ENCODE peak calls at places on chromosomes 7 and 10, in six cellular contexts. One of them, this sample, is unnamed.

GRCh38 chr10:132183046-132183445 is 3.7 kb upstream of the DPYSL4 start:
- DNase-seq in pons: peak; percentile 48
- DNase-seq in osteocyte: no peak
- DNase-seq in activated T-helper 1 cell treated with Interleukin-2 at 50 U/mL for 16 hours: no peak
- DNase-seq in activated CD8-positive, alpha-beta memory T cell treated with anti-CD3 and anti-CD28 coated beads, Interleukin-2, amount 10 ng/mL, durations not matched to agents 7 days and 5 days: no peak
- DNase-seq in stimulated activated CD4-positive, alpha-beta T cell treated with anti-CD3 and anti-CD28 coated beads, Interleukin-4, amount 100 ng/mL, for 24 hours: no peak
- DNase-seq in this sample: no peak

GRCh38 chr10:114876602-114877300 is 55.2 kb downstream of the FHIP2A start:
- DNase-seq in pons: peak; percentile 39
- DNase-seq in osteocyte: peak; percentile 90
- DNase-seq in activated T-helper 1 cell treated with Interleukin-2 at 50 U/mL for 16 hours: no peak
- DNase-seq in activated CD8-positive, alpha-beta memory T cell treated with anti-CD3 and anti-CD28 coated beads, Interleukin-2, amount 10 ng/mL, durations not matched to agents 7 days and 5 days: peak; percentile 71
- DNase-seq in stimulated activated CD4-positive, alpha-beta T cell treated with anti-CD3 and anti-CD28 coated beads, Interleukin-4, amount 100 ng/mL, for 24 hours: peak; percentile 25
- DNase-seq in this sample: peak; percentile 48

GRCh38 chr7:154171422-154171821 is 119.2 kb downstream of the DPP6 start:
- DNase-seq in pons: no peak
- DNase-seq in osteocyte: no peak
- DNase-seq in activated T-helper 1 cell treated with Interleukin-2 at 50 U/mL for 16 hours: no peak
- DNase-seq in activated CD8-positive, alpha-beta memory T cell treated with anti-CD3 and anti-CD28 coated beads, Interleukin-2, amount 10 ng/mL, durations not matched to agents 7 days and 5 days: no peak
- DNase-seq in stimulated activated CD4-positive, alpha-beta T cell treated with anti-CD3 and anti-CD28 coated beads, Interleukin-4, amount 100 ng/mL, for 24 hours: no peak
- DNase-seq in this sample: no peak

GRCh38 chr10:132509506-132510173 is 27.9 kb upstream of the INPP5A start:
- DNase-seq in pons: no peak
- DNase-seq in osteocyte: no peak
- DNase-seq in activated T-helper 1 cell treated with Interleukin-2 at 50 U/mL for 16 hours: no peak
- DNase-seq in activated CD8-positive, alpha-beta memory T cell treated with anti-CD3 and anti-CD28 coated beads, Interleukin-2, amount 10 ng/mL, durations not matched to agents 7 days and 5 days: no peak
- DNase-seq in stimulated activated CD4-positive, alpha-beta T cell treated with anti-CD3 and anti-CD28 coated beads, Interleukin-4, amount 100 ng/mL, for 24 hours: no peak
- DNase-seq in this sample: no peak

GRCh38 chr10:13048762-13049161 is 47.2 kb upstream of the CCDC3 start:
- DNase-seq in pons: no peak
- DNase-seq in osteocyte: no peak
- DNase-seq in activated T-helper 1 cell treated with Interleukin-2 at 50 U/mL for 16 hours: no peak
- DNase-seq in activated CD8-positive, alpha-beta memory T cell treated with anti-CD3 and anti-CD28 coated beads, Interleukin-2, amount 10 ng/mL, durations not matched to agents 7 days and 5 days: no peak
- DNase-seq in stimulated activated CD4-positive, alpha-beta T cell treated with anti-CD3 and anti-CD28 coated beads, Interleukin-4, amount 100 ng/mL, for 24 hours: no peak
- DNase-seq in this sample: no peak

GRCh38 chr10:122640921-122641320 is 58.7 kb downstream of the C10orf120 start:
- DNase-seq in pons: no peak
- DNase-seq in osteocyte: no peak
- DNase-seq in activated T-helper 1 cell treated with Interleukin-2 at 50 U/mL for 16 hours: no peak
- DNase-seq in activated CD8-positive, alpha-beta memory T cell treated with anti-CD3 and anti-CD28 coated beads, Interleukin-2, amount 10 ng/mL, durations not matched to agents 7 days and 5 days: no peak
- DNase-seq in stimulated activated CD4-positive, alpha-beta T cell treated with anti-CD3 and anti-CD28 coated beads, Interleukin-4, amount 100 ng/mL, for 24 hours: no peak
- DNase-seq in this sample: no peak

GRCh38 chr10:74337330-74338016 is 186.5 kb downstream of the ADK start:
- DNase-seq in pons: no peak
- DNase-seq in osteocyte: no peak
- DNase-seq in activated T-helper 1 cell treated with Interleukin-2 at 50 U/mL for 16 hours: no peak
- DNase-seq in activated CD8-positive, alpha-beta memory T cell treated with anti-CD3 and anti-CD28 coated beads, Interleukin-2, amount 10 ng/mL, durations not matched to agents 7 days and 5 days: no peak
- DNase-seq in stimulated activated CD4-positive, alpha-beta T cell treated with anti-CD3 and anti-CD28 coated beads, Interleukin-4, amount 100 ng/mL, for 24 hours: no peak
- DNase-seq in this sample: no peak

GRCh38 chr10:133608855-133609254 is 17.7 kb downstream of the FRG2B start:
- DNase-seq in pons: peak; percentile 44
- DNase-seq in osteocyte: no peak
- DNase-seq in activated T-helper 1 cell treated with Interleukin-2 at 50 U/mL for 16 hours: no peak
- DNase-seq in activated CD8-positive, alpha-beta memory T cell treated with anti-CD3 and anti-CD28 coated beads, Interleukin-2, amount 10 ng/mL, durations not matched to agents 7 days and 5 days: no peak
- DNase-seq in stimulated activated CD4-positive, alpha-beta T cell treated with anti-CD3 and anti-CD28 coated beads, Interleukin-4, amount 100 ng/mL, for 24 hours: no peak
- DNase-seq in this sample: no peak

GRCh38 chr7:51102828-51103227 is 213.8 kb downstream of the COBL start:
- DNase-seq in pons: no peak
- DNase-seq in osteocyte: no peak
- DNase-seq in activated T-helper 1 cell treated with Interleukin-2 at 50 U/mL for 16 hours: no peak
- DNase-seq in activated CD8-positive, alpha-beta memory T cell treated with anti-CD3 and anti-CD28 coated beads, Interleukin-2, amount 10 ng/mL, durations not matched to agents 7 days and 5 days: no peak
- DNase-seq in stimulated activated CD4-positive, alpha-beta T cell treated with anti-CD3 and anti-CD28 coated beads, Interleukin-4, amount 100 ng/mL, for 24 hours: no peak
- DNase-seq in this sample: no peak

GRCh38 chr10:7948601-7949000 is 105.9 kb upstream of the GATA3 start:
- DNase-seq in pons: no peak
- DNase-seq in osteocyte: no peak
- DNase-seq in activated T-helper 1 cell treated with Interleukin-2 at 50 U/mL for 16 hours: no peak
- DNase-seq in activated CD8-positive, alpha-beta memory T cell treated with anti-CD3 and anti-CD28 coated beads, Interleukin-2, amount 10 ng/mL, durations not matched to agents 7 days and 5 days: no peak
- DNase-seq in stimulated activated CD4-positive, alpha-beta T cell treated with anti-CD3 and anti-CD28 coated beads, Interleukin-4, amount 100 ng/mL, for 24 hours: no peak
- DNase-seq in this sample: no peak

GRCh38 chr10:102300289-102300843 is 55.0 kb downstream of the GBF1 start:
- DNase-seq in pons: no peak
- DNase-seq in osteocyte: no peak
- DNase-seq in activated T-helper 1 cell treated with Interleukin-2 at 50 U/mL for 16 hours: no peak
- DNase-seq in activated CD8-positive, alpha-beta memory T cell treated with anti-CD3 and anti-CD28 coated beads, Interleukin-2, amount 10 ng/mL, durations not matched to agents 7 days and 5 days: no peak
- DNase-seq in stimulated activated CD4-positive, alpha-beta T cell treated with anti-CD3 and anti-CD28 coated beads, Interleukin-4, amount 100 ng/mL, for 24 hours: no peak
- DNase-seq in this sample: no peak

GRCh38 chr10:29315814-29316213 is 26.9 kb downstream of the LYZL1 start:
- DNase-seq in pons: no peak
- DNase-seq in osteocyte: no peak
- DNase-seq in activated T-helper 1 cell treated with Interleukin-2 at 50 U/mL for 16 hours: no peak
- DNase-seq in activated CD8-positive, alpha-beta memory T cell treated with anti-CD3 and anti-CD28 coated beads, Interleukin-2, amount 10 ng/mL, durations not matched to agents 7 days and 5 days: no peak
- DNase-seq in stimulated activated CD4-positive, alpha-beta T cell treated with anti-CD3 and anti-CD28 coated beads, Interleukin-4, amount 100 ng/mL, for 24 hours: no peak
- DNase-seq in this sample: no peak

GRCh38 chr7:93890464-93891068 is at the start of gene TFPI2:
- DNase-seq in pons: no peak
- DNase-seq in osteocyte: peak; percentile 85
- DNase-seq in activated T-helper 1 cell treated with Interleukin-2 at 50 U/mL for 16 hours: no peak
- DNase-seq in activated CD8-positive, alpha-beta memory T cell treated with anti-CD3 and anti-CD28 coated beads, Interleukin-2, amount 10 ng/mL, durations not matched to agents 7 days and 5 days: no peak
- DNase-seq in stimulated activated CD4-positive, alpha-beta T cell treated with anti-CD3 and anti-CD28 coated beads, Interleukin-4, amount 100 ng/mL, for 24 hours: peak; percentile 5
- DNase-seq in this sample: peak; percentile 21

GRCh38 chr10:98269435-98269912 is 1.5 kb upstream of the LOXL4 start:
- DNase-seq in pons: no peak
- DNase-seq in osteocyte: peak; percentile 90
- DNase-seq in activated T-helper 1 cell treated with Interleukin-2 at 50 U/mL for 16 hours: no peak
- DNase-seq in activated CD8-positive, alpha-beta memory T cell treated with anti-CD3 and anti-CD28 coated beads, Interleukin-2, amount 10 ng/mL, durations not matched to agents 7 days and 5 days: peak; percentile 32
- DNase-seq in stimulated activated CD4-positive, alpha-beta T cell treated with anti-CD3 and anti-CD28 coated beads, Interleukin-4, amount 100 ng/mL, for 24 hours: no peak
- DNase-seq in this sample: peak; percentile 85

GRCh38 chr10:92239600-92240288 is 51.1 kb downstream of the CPEB3 start:
- DNase-seq in pons: peak; percentile 21
- DNase-seq in osteocyte: peak; percentile 86
- DNase-seq in activated T-helper 1 cell treated with Interleukin-2 at 50 U/mL for 16 hours: peak; percentile 13
- DNase-seq in activated CD8-positive, alpha-beta memory T cell treated with anti-CD3 and anti-CD28 coated beads, Interleukin-2, amount 10 ng/mL, durations not matched to agents 7 days and 5 days: no peak
- DNase-seq in stimulated activated CD4-positive, alpha-beta T cell treated with anti-CD3 and anti-CD28 coated beads, Interleukin-4, amount 100 ng/mL, for 24 hours: peak; percentile 43
- DNase-seq in this sample: peak; percentile 46

GRCh38 chr10:83542774-83543291 is 596.5 kb upstream of the GHITM start:
- DNase-seq in pons: no peak
- DNase-seq in osteocyte: no peak
- DNase-seq in activated T-helper 1 cell treated with Interleukin-2 at 50 U/mL for 16 hours: no peak
- DNase-seq in activated CD8-positive, alpha-beta memory T cell treated with anti-CD3 and anti-CD28 coated beads, Interleukin-2, amount 10 ng/mL, durations not matched to agents 7 days and 5 days: no peak
- DNase-seq in stimulated activated CD4-positive, alpha-beta T cell treated with anti-CD3 and anti-CD28 coated beads, Interleukin-4, amount 100 ng/mL, for 24 hours: no peak
- DNase-seq in this sample: no peak

GRCh38 chr7:88101769-88102168 is 118.1 kb downstream of the SRI start:
- DNase-seq in pons: no peak
- DNase-seq in osteocyte: no peak
- DNase-seq in activated T-helper 1 cell treated with Interleukin-2 at 50 U/mL for 16 hours: no peak
- DNase-seq in activated CD8-positive, alpha-beta memory T cell treated with anti-CD3 and anti-CD28 coated beads, Interleukin-2, amount 10 ng/mL, durations not matched to agents 7 days and 5 days: no peak
- DNase-seq in stimulated activated CD4-positive, alpha-beta T cell treated with anti-CD3 and anti-CD28 coated beads, Interleukin-4, amount 100 ng/mL, for 24 hours: no peak
- DNase-seq in this sample: no peak

GRCh38 chr7:111560773-111561658 is 1.3 kb downstream of the IMMP2L start:
- DNase-seq in pons: peak; percentile 42
- DNase-seq in osteocyte: no peak
- DNase-seq in activated T-helper 1 cell treated with Interleukin-2 at 50 U/mL for 16 hours: no peak
- DNase-seq in activated CD8-positive, alpha-beta memory T cell treated with anti-CD3 and anti-CD28 coated beads, Interleukin-2, amount 10 ng/mL, durations not matched to agents 7 days and 5 days: no peak
- DNase-seq in stimulated activated CD4-positive, alpha-beta T cell treated with anti-CD3 and anti-CD28 coated beads, Interleukin-4, amount 100 ng/mL, for 24 hours: no peak
- DNase-seq in this sample: no peak

GRCh38 chr7:66946545-66946944 is 25.5 kb downstream of the TMEM248 start:
- DNase-seq in pons: no peak
- DNase-seq in osteocyte: no peak
- DNase-seq in activated T-helper 1 cell treated with Interleukin-2 at 50 U/mL for 16 hours: no peak
- DNase-seq in activated CD8-positive, alpha-beta memory T cell treated with anti-CD3 and anti-CD28 coated beads, Interleukin-2, amount 10 ng/mL, durations not matched to agents 7 days and 5 days: no peak
- DNase-seq in stimulated activated CD4-positive, alpha-beta T cell treated with anti-CD3 and anti-CD28 coated beads, Interleukin-4, amount 100 ng/mL, for 24 hours: no peak
- DNase-seq in this sample: no peak

GRCh38 chr10:14383266-14383665 is 52.5 kb upstream of the FRMD4A start:
- DNase-seq in pons: no peak
- DNase-seq in osteocyte: no peak
- DNase-seq in activated T-helper 1 cell treated with Interleukin-2 at 50 U/mL for 16 hours: no peak
- DNase-seq in activated CD8-positive, alpha-beta memory T cell treated with anti-CD3 and anti-CD28 coated beads, Interleukin-2, amount 10 ng/mL, durations not matched to agents 7 days and 5 days: no peak
- DNase-seq in stimulated activated CD4-positive, alpha-beta T cell treated with anti-CD3 and anti-CD28 coated beads, Interleukin-4, amount 100 ng/mL, for 24 hours: no peak
- DNase-seq in this sample: no peak